ENCODE peak calls at places on chromosome 9, in seven cellular contexts. One of them, this sample, is unnamed.

GRCh38 chr9:3746296-3747275 is 220.8 kb upstream of the RFX3 start:
- DNase-seq in stimulated activated CD8-positive, alpha-beta memory T cell treated with anti-CD3 and anti-CD28 coated beads, Interleukin-15, amount 100 ng/mL, for 4 hours: no peak
- DNase-seq in glutamatergic neuron: no peak
- DNase-seq in activated effector memory CD4-positive, alpha-beta T cell treated with anti-CD3 and anti-CD28 coated beads, Interleukin-2, amount 50 U/mL, for 16 hours: no peak
- DNase-seq in left lung: no peak
- DNase-seq in GM19239: no peak
- DNase-seq in memory B cell: no peak
- DNase-seq in this sample: no peak

GRCh38 chr9:129584136-129584535 is 36.8 kb downstream of the C9orf50 start:
- DNase-seq in stimulated activated CD8-positive, alpha-beta memory T cell treated with anti-CD3 and anti-CD28 coated beads, Interleukin-15, amount 100 ng/mL, for 4 hours: peak
- DNase-seq in glutamatergic neuron: peak
- DNase-seq in activated effector memory CD4-positive, alpha-beta T cell treated with anti-CD3 and anti-CD28 coated beads, Interleukin-2, amount 50 U/mL, for 16 hours: peak
- DNase-seq in left lung: no peak
- DNase-seq in GM19239: peak
- DNase-seq in memory B cell: no peak
- DNase-seq in this sample: no peak

GRCh38 chr9:98429613-98430012 is 174.2 kb upstream of the TBC1D2 start:
- DNase-seq in stimulated activated CD8-positive, alpha-beta memory T cell treated with anti-CD3 and anti-CD28 coated beads, Interleukin-15, amount 100 ng/mL, for 4 hours: no peak
- DNase-seq in glutamatergic neuron: no peak
- DNase-seq in activated effector memory CD4-positive, alpha-beta T cell treated with anti-CD3 and anti-CD28 coated beads, Interleukin-2, amount 50 U/mL, for 16 hours: no peak
- DNase-seq in left lung: no peak
- DNase-seq in GM19239: no peak
- DNase-seq in memory B cell: no peak
- DNase-seq in this sample: no peak

GRCh38 chr9:20264896-20265295 is 357.4 kb downstream of the MLLT3 start:
- DNase-seq in stimulated activated CD8-positive, alpha-beta memory T cell treated with anti-CD3 and anti-CD28 coated beads, Interleukin-15, amount 100 ng/mL, for 4 hours: no peak
- DNase-seq in glutamatergic neuron: no peak
- DNase-seq in activated effector memory CD4-positive, alpha-beta T cell treated with anti-CD3 and anti-CD28 coated beads, Interleukin-2, amount 50 U/mL, for 16 hours: no peak
- DNase-seq in left lung: no peak
- DNase-seq in GM19239: no peak
- DNase-seq in memory B cell: no peak
- DNase-seq in this sample: no peak

GRCh38 chr9:81492710-81493447 is 196.5 kb downstream of the TLE1 start:
- DNase-seq in stimulated activated CD8-positive, alpha-beta memory T cell treated with anti-CD3 and anti-CD28 coated beads, Interleukin-15, amount 100 ng/mL, for 4 hours: no peak
- DNase-seq in glutamatergic neuron: no peak
- DNase-seq in activated effector memory CD4-positive, alpha-beta T cell treated with anti-CD3 and anti-CD28 coated beads, Interleukin-2, amount 50 U/mL, for 16 hours: no peak
- DNase-seq in left lung: no peak
- DNase-seq in GM19239: no peak
- DNase-seq in memory B cell: no peak
- DNase-seq in this sample: no peak

GRCh38 chr9:109781541-109782197 is 1.7 kb downstream of the PALM2AKAP2 start:
- DNase-seq in stimulated activated CD8-positive, alpha-beta memory T cell treated with anti-CD3 and anti-CD28 coated beads, Interleukin-15, amount 100 ng/mL, for 4 hours: no peak
- DNase-seq in glutamatergic neuron: no peak
- DNase-seq in activated effector memory CD4-positive, alpha-beta T cell treated with anti-CD3 and anti-CD28 coated beads, Interleukin-2, amount 50 U/mL, for 16 hours: no peak
- DNase-seq in left lung: no peak
- DNase-seq in GM19239: no peak
- DNase-seq in memory B cell: no peak
- DNase-seq in this sample: no peak

GRCh38 chr9:93116049-93116961 is 17.7 kb downstream of the NINJ1 start:
- DNase-seq in stimulated activated CD8-positive, alpha-beta memory T cell treated with anti-CD3 and anti-CD28 coated beads, Interleukin-15, amount 100 ng/mL, for 4 hours: no peak
- DNase-seq in glutamatergic neuron: peak
- DNase-seq in activated effector memory CD4-positive, alpha-beta T cell treated with anti-CD3 and anti-CD28 coated beads, Interleukin-2, amount 50 U/mL, for 16 hours: peak
- DNase-seq in left lung: peak
- DNase-seq in GM19239: no peak
- DNase-seq in memory B cell: no peak
- DNase-seq in this sample: peak

GRCh38 chr9:34540826-34541225 is 18.0 kb upstream of the ENHO start:
- DNase-seq in stimulated activated CD8-positive, alpha-beta memory T cell treated with anti-CD3 and anti-CD28 coated beads, Interleukin-15, amount 100 ng/mL, for 4 hours: no peak
- DNase-seq in glutamatergic neuron: no peak
- DNase-seq in activated effector memory CD4-positive, alpha-beta T cell treated with anti-CD3 and anti-CD28 coated beads, Interleukin-2, amount 50 U/mL, for 16 hours: no peak
- DNase-seq in left lung: no peak
- DNase-seq in GM19239: no peak
- DNase-seq in memory B cell: no peak
- DNase-seq in this sample: no peak

GRCh38 chr9:114690308-114690707 is 8.3 kb upstream of the TEX48 start:
- DNase-seq in stimulated activated CD8-positive, alpha-beta memory T cell treated with anti-CD3 and anti-CD28 coated beads, Interleukin-15, amount 100 ng/mL, for 4 hours: no peak
- DNase-seq in glutamatergic neuron: no peak
- DNase-seq in activated effector memory CD4-positive, alpha-beta T cell treated with anti-CD3 and anti-CD28 coated beads, Interleukin-2, amount 50 U/mL, for 16 hours: no peak
- DNase-seq in left lung: no peak
- DNase-seq in GM19239: no peak
- DNase-seq in memory B cell: no peak
- DNase-seq in this sample: no peak

GRCh38 chr9:137589441-137590122 is 730 bp downstream of the ZMYND19 start:
- DNase-seq in stimulated activated CD8-positive, alpha-beta memory T cell treated with anti-CD3 and anti-CD28 coated beads, Interleukin-15, amount 100 ng/mL, for 4 hours: no peak
- DNase-seq in glutamatergic neuron: peak
- DNase-seq in activated effector memory CD4-positive, alpha-beta T cell treated with anti-CD3 and anti-CD28 coated beads, Interleukin-2, amount 50 U/mL, for 16 hours: no peak
- DNase-seq in left lung: peak
- DNase-seq in GM19239: peak
- DNase-seq in memory B cell: no peak
- DNase-seq in this sample: no peak

GRCh38 chr9:6877671-6878161 is 119.9 kb downstream of the KDM4C start:
- DNase-seq in stimulated activated CD8-positive, alpha-beta memory T cell treated with anti-CD3 and anti-CD28 coated beads, Interleukin-15, amount 100 ng/mL, for 4 hours: no peak
- DNase-seq in glutamatergic neuron: no peak
- DNase-seq in activated effector memory CD4-positive, alpha-beta T cell treated with anti-CD3 and anti-CD28 coated beads, Interleukin-2, amount 50 U/mL, for 16 hours: no peak
- DNase-seq in left lung: no peak
- DNase-seq in GM19239: no peak
- DNase-seq in memory B cell: no peak
- DNase-seq in this sample: no peak

GRCh38 chr9:124007157-124007460 is 4.5 kb upstream of the LHX2 start:
- DNase-seq in stimulated activated CD8-positive, alpha-beta memory T cell treated with anti-CD3 and anti-CD28 coated beads, Interleukin-15, amount 100 ng/mL, for 4 hours: no peak
- DNase-seq in glutamatergic neuron: no peak
- DNase-seq in activated effector memory CD4-positive, alpha-beta T cell treated with anti-CD3 and anti-CD28 coated beads, Interleukin-2, amount 50 U/mL, for 16 hours: no peak
- DNase-seq in left lung: no peak
- DNase-seq in GM19239: no peak
- DNase-seq in memory B cell: no peak
- DNase-seq in this sample: no peak

GRCh38 chr9:6739218-6739617 is 18.6 kb upstream of the KDM4C start:
- DNase-seq in stimulated activated CD8-positive, alpha-beta memory T cell treated with anti-CD3 and anti-CD28 coated beads, Interleukin-15, amount 100 ng/mL, for 4 hours: no peak
- DNase-seq in glutamatergic neuron: no peak
- DNase-seq in activated effector memory CD4-positive, alpha-beta T cell treated with anti-CD3 and anti-CD28 coated beads, Interleukin-2, amount 50 U/mL, for 16 hours: no peak
- DNase-seq in left lung: no peak
- DNase-seq in GM19239: no peak
- DNase-seq in memory B cell: no peak
- DNase-seq in this sample: no peak

GRCh38 chr9:99509900-99510299 is 287.8 kb downstream of the SEC61B start:
- DNase-seq in stimulated activated CD8-positive, alpha-beta memory T cell treated with anti-CD3 and anti-CD28 coated beads, Interleukin-15, amount 100 ng/mL, for 4 hours: no peak
- DNase-seq in glutamatergic neuron: no peak
- DNase-seq in activated effector memory CD4-positive, alpha-beta T cell treated with anti-CD3 and anti-CD28 coated beads, Interleukin-2, amount 50 U/mL, for 16 hours: no peak
- DNase-seq in left lung: no peak
- DNase-seq in GM19239: no peak
- DNase-seq in memory B cell: peak
- DNase-seq in this sample: no peak

GRCh38 chr9:12718482-12719026 is 25.4 kb downstream of the TYRP1 start:
- DNase-seq in stimulated activated CD8-positive, alpha-beta memory T cell treated with anti-CD3 and anti-CD28 coated beads, Interleukin-15, amount 100 ng/mL, for 4 hours: no peak
- DNase-seq in glutamatergic neuron: peak
- DNase-seq in activated effector memory CD4-positive, alpha-beta T cell treated with anti-CD3 and anti-CD28 coated beads, Interleukin-2, amount 50 U/mL, for 16 hours: no peak
- DNase-seq in left lung: peak
- DNase-seq in GM19239: no peak
- DNase-seq in memory B cell: no peak
- DNase-seq in this sample: no peak

GRCh38 chr9:117323390-117323789 is 91.5 kb downstream of the ASTN2 start:
- DNase-seq in stimulated activated CD8-positive, alpha-beta memory T cell treated with anti-CD3 and anti-CD28 coated beads, Interleukin-15, amount 100 ng/mL, for 4 hours: no peak
- DNase-seq in glutamatergic neuron: no peak
- DNase-seq in activated effector memory CD4-positive, alpha-beta T cell treated with anti-CD3 and anti-CD28 coated beads, Interleukin-2, amount 50 U/mL, for 16 hours: no peak
- DNase-seq in left lung: no peak
- DNase-seq in GM19239: no peak
- DNase-seq in memory B cell: no peak
- DNase-seq in this sample: no peak

GRCh38 chr9:114456929-114457328 is 48.3 kb downstream of the WHRN start:
- DNase-seq in stimulated activated CD8-positive, alpha-beta memory T cell treated with anti-CD3 and anti-CD28 coated beads, Interleukin-15, amount 100 ng/mL, for 4 hours: no peak
- DNase-seq in glutamatergic neuron: no peak
- DNase-seq in activated effector memory CD4-positive, alpha-beta T cell treated with anti-CD3 and anti-CD28 coated beads, Interleukin-2, amount 50 U/mL, for 16 hours: no peak
- DNase-seq in left lung: no peak
- DNase-seq in GM19239: no peak
- DNase-seq in memory B cell: no peak
- DNase-seq in this sample: no peak